ENCODE peak calls at places on chromosomes 2 and 18, in six cellular contexts. One of them, this sample, is unnamed.

GRCh38 chr2:232494542-232494941 is 6.9 kb upstream of the ECEL1 start:
- DNase-seq in choroid plexus epithelial cell: no peak
- DNase-seq in left lung: peak
- DNase-seq in NCI-H510A treated with DMSO at 0.1 percent for 48 hours: no peak
- DNase-seq in fibroblast of mammary gland: no peak
- DNase-seq in SK-MEL-5: no peak
- DNase-seq in this sample: no peak

GRCh38 chr2:232327089-232328037 is 51.2 kb upstream of the ALPP start:
- DNase-seq in SK-MEL-5: peak
- DNase-seq in NCI-H510A treated with DMSO at 0.1 percent for 48 hours: peak
- DNase-seq in left lung: peak
- DNase-seq in fibroblast of mammary gland: peak
- DNase-seq in choroid plexus epithelial cell: peak
- DNase-seq in this sample: peak

GRCh38 chr2:187461294-187462261 is 13.5 kb upstream of the CALCRL start:
- DNase-seq in NCI-H510A treated with DMSO at 0.1 percent for 48 hours: no peak
- DNase-seq in SK-MEL-5: no peak
- DNase-seq in fibroblast of mammary gland: no peak
- DNase-seq in left lung: peak
- DNase-seq in choroid plexus epithelial cell: peak
- DNase-seq in this sample: no peak

GRCh38 chr2:177756346-177756745 is 316.2 kb downstream of the PDE11A start:
- DNase-seq in choroid plexus epithelial cell: no peak
- DNase-seq in NCI-H510A treated with DMSO at 0.1 percent for 48 hours: no peak
- DNase-seq in fibroblast of mammary gland: no peak
- DNase-seq in left lung: no peak
- DNase-seq in SK-MEL-5: no peak
- DNase-seq in this sample: no peak

GRCh38 chr18:61926532-61926931 is 33.7 kb upstream of the RNF152 start:
- DNase-seq in NCI-H510A treated with DMSO at 0.1 percent for 48 hours: no peak
- DNase-seq in SK-MEL-5: no peak
- DNase-seq in fibroblast of mammary gland: no peak
- DNase-seq in choroid plexus epithelial cell: no peak
- DNase-seq in left lung: no peak
- DNase-seq in this sample: no peak

GRCh38 chr18:8780227-8780626 is 74.9 kb downstream of the MTCL1 start:
- DNase-seq in NCI-H510A treated with DMSO at 0.1 percent for 48 hours: no peak
- DNase-seq in SK-MEL-5: no peak
- DNase-seq in choroid plexus epithelial cell: no peak
- DNase-seq in fibroblast of mammary gland: no peak
- DNase-seq in left lung: no peak
- DNase-seq in this sample: no peak

GRCh38 chr2:70011335-70011734 is 49.9 kb upstream of the ASPRV1 start:
- DNase-seq in left lung: no peak
- DNase-seq in choroid plexus epithelial cell: no peak
- DNase-seq in fibroblast of mammary gland: no peak
- DNase-seq in NCI-H510A treated with DMSO at 0.1 percent for 48 hours: no peak
- DNase-seq in SK-MEL-5: no peak
- DNase-seq in this sample: no peak

GRCh38 chr18:8501044-8501443 is 108.2 kb upstream of the RAB12 start:
- DNase-seq in choroid plexus epithelial cell: no peak
- DNase-seq in NCI-H510A treated with DMSO at 0.1 percent for 48 hours: peak
- DNase-seq in fibroblast of mammary gland: no peak
- DNase-seq in left lung: no peak
- DNase-seq in SK-MEL-5: no peak
- DNase-seq in this sample: peak

GRCh38 chr2:142218471-142218870 is 87.7 kb upstream of the LRP1B start:
- DNase-seq in NCI-H510A treated with DMSO at 0.1 percent for 48 hours: no peak
- DNase-seq in choroid plexus epithelial cell: peak
- DNase-seq in left lung: no peak
- DNase-seq in fibroblast of mammary gland: peak
- DNase-seq in SK-MEL-5: no peak
- DNase-seq in this sample: no peak

GRCh38 chr18:54031243-54031642 is 193.2 kb downstream of the MBD2 start:
- DNase-seq in left lung: no peak
- DNase-seq in NCI-H510A treated with DMSO at 0.1 percent for 48 hours: no peak
- DNase-seq in fibroblast of mammary gland: no peak
- DNase-seq in choroid plexus epithelial cell: no peak
- DNase-seq in SK-MEL-5: no peak
- DNase-seq in this sample: no peak

GRCh38 chr2:3557588-3558204 is 437 bp downstream of the RNASEH1 start:
- DNase-seq in fibroblast of mammary gland: no peak
- DNase-seq in left lung: no peak
- DNase-seq in SK-MEL-5: no peak
- DNase-seq in choroid plexus epithelial cell: no peak
- DNase-seq in NCI-H510A treated with DMSO at 0.1 percent for 48 hours: no peak
- DNase-seq in this sample: no peak